ENCODE peak calls at places on chromosomes 6 and 20, in four cellular contexts. U is non-pigmented ciliary epithelial cell, Q is hepatic stellate cell, Y is WTC11. S is an unnamed sample.

GRCh38 chr6:43871284-43871683 is 101.3 kb downstream of the VEGFA start:
- DNase-seq in U (no peak), Q (no peak), Y (no peak), S (no peak)

GRCh38 chr20:10666221-10667076 is 7.3 kb downstream of the JAG1 start:
- DNase-seq in U (no peak), Q (no peak), Y (no peak), S (no peak)

GRCh38 chr6:2770171-2770570 is 5.0 kb downstream of the WRNIP1 start:
- DNase-seq in U (no peak), Q (peak; percentile 31), Y (no peak), S (no peak)

GRCh38 chr6:108227290-108227689 is 33.5 kb downstream of the SNX3 start:
- DNase-seq in U (no peak), Q (no peak), Y (no peak), S (no peak)

GRCh38 chr6:24520929-24521546 is 26.3 kb downstream of the ALDH5A1 start:
- DNase-seq in U (no peak), Q (peak; percentile 53), Y (peak; percentile 70), S (no peak)

GRCh38 chr6:150273457-150274309 is 95.1 kb upstream of the IYD start:
- DNase-seq in U (no peak), Q (no peak), Y (no peak), S (no peak)

GRCh38 chr6:157019733-157020132 is 242.6 kb downstream of the ARID1B start:
- DNase-seq in U (no peak), Q (no peak), Y (no peak), S (no peak)

GRCh38 chr20:48489656-48490055 is 338.1 kb downstream of the PREX1 start:
- DNase-seq in U (no peak), Q (no peak), Y (no peak), S (no peak)

GRCh38 chr6:158754738-158755137 is 64.4 kb downstream of the EZR start:
- DNase-seq in U (no peak), Q (no peak), Y (no peak), S (no peak)

GRCh38 chr6:16337280-16337975 is 99.0 kb downstream of the GMPR start:
- DNase-seq in U (no peak), Q (peak; percentile 80), Y (peak; percentile 25), S (no peak)

GRCh38 chr6:141309295-141309694 is 823.4 kb upstream of the GJE1 start:
- DNase-seq in U (no peak), Q (no peak), Y (no peak), S (no peak)

GRCh38 chr6:15977050-15977449 is 151.8 kb upstream of the MYLIP start:
- DNase-seq in U (no peak), Q (no peak), Y (no peak), S (no peak)

GRCh38 chr6:126786262-126786661 is 332.2 kb upstream of the RSPO3 start:
- DNase-seq in U (no peak), Q (no peak), Y (no peak), S (no peak)

GRCh38 chr6:106939848-106940247 is 34.7 kb downstream of the CD24 start:
- DNase-seq in U (no peak), Q (no peak), Y (no peak), S (no peak)

S was measured in iPS DF 19.7.